ENCODE peak calls at places on chromosomes 5 and 9, in six cellular contexts. U is H9, X is amniotic stem cell, Q is fibroblast of villous mesenchyme, W is GM18507, P is HCEC 1CT. Y is an unnamed sample.

GRCh38 chr9:114005371-114006154 is 72.5 kb downstream of the AMBP start:
- DNase-seq in U (peak; percentile 15), X (no peak), Q (no peak), W (no peak), P (no peak), Y (no peak)

GRCh38 chr5:132265336-132266030 is 8.0 kb downstream of the PDLIM4 start:
- DNase-seq in U (peak; percentile 28), X (peak; percentile 94), Q (peak; percentile 98), W (no peak), P (peak; percentile 93), Y (no peak)

GRCh38 chr9:137435381-137435891 is 5.7 kb downstream of the ENTPD8 start:
- DNase-seq in U (no peak), X (no peak), Q (no peak), W (no peak), P (no peak), Y (no peak)

GRCh38 chr9:33620738-33621439 is 96.8 kb downstream of the ANKRD18B start:
- DNase-seq in U (no peak), X (peak; percentile 61), Q (peak; percentile 57), W (no peak), P (peak; percentile 49), Y (no peak)

GRCh38 chr5:8615142-8615858 is 746.4 kb downstream of the MTRR start:
- DNase-seq in U (no peak), X (no peak), Q (no peak), W (no peak), P (peak; percentile 8), Y (no peak)

GRCh38 chr9:19946446-19947109 is 157.7 kb upstream of the SLC24A2 start:
- DNase-seq in U (no peak), X (no peak), Q (peak; percentile 42), W (no peak), P (peak; percentile 71), Y (no peak)

GRCh38 chr5:93606384-93606752 is 23.3 kb downstream of the NR2F1 start:
- DNase-seq in U (no peak), X (no peak), Q (no peak), W (no peak), P (no peak), Y (no peak)

GRCh38 chr5:180026320-180026719 is 45.2 kb downstream of the RNF130 start:
- DNase-seq in U (no peak), X (no peak), Q (peak; percentile 16), W (no peak), P (no peak), Y (no peak)

GRCh38 chr5:16784843-16785791 is 151.0 kb downstream of the MYO10 start:
- DNase-seq in U (no peak), X (no peak), Q (peak; percentile 54), W (peak; percentile 22), P (no peak), Y (no peak)